ENCODE peak calls at places on chromosomes 5 and 9, in four cellular contexts. H is type B pancreatic cell, K is HFFc6, Z is NCI-H446 treated with DMSO at 0.1 percent for 48 hours. Q is an unnamed sample.
A peak's percentile ranks its signal among the peaks of the same experiment; 100 is the strongest.

GRCh38 chr9:137429974-137430722 is 7.0 kb downstream of the NOXA1 start:
- DNase-seq in K (no peak), H (no peak), Z (no peak), Q (peak; percentile 16)

GRCh38 chr9:71677209-71677608 is 91.1 kb downstream of the CEMIP2 start:
- DNase-seq in H (no peak), Z (no peak), K (no peak), Q (no peak)

GRCh38 chr9:134632329-134632728 is 9.3 kb upstream of the COL5A1 start:
- DNase-seq in K (no peak), H (peak; percentile 45), Z (no peak), Q (no peak)

GRCh38 chr5:7576023-7576715 is 180.2 kb downstream of the ADCY2 start:
- DNase-seq in H (no peak), K (no peak), Z (no peak), Q (no peak)

GRCh38 chr9:136342191-136343120 is 15.1 kb downstream of the GPSM1 start:
- DNase-seq in H (peak; percentile 91), K (no peak), Z (no peak), Q (peak; percentile 93)

GRCh38 chr9:113986931-113987330 is 91.2 kb downstream of the AMBP start:
- DNase-seq in Z (no peak), H (no peak), K (no peak), Q (no peak)

GRCh38 chr9:126293522-126293889 is 33.1 kb upstream of the MVB12B start:
- DNase-seq in H (no peak), K (no peak), Z (no peak), Q (no peak)

GRCh38 chr9:134922932-134923240 is 5.2 kb upstream of the FCN1 start:
- DNase-seq in Z (no peak), H (peak; percentile 39), K (no peak), Q (no peak)

GRCh38 chr5:125274938-125275759 is 528.7 kb upstream of the ZNF608 start:
- DNase-seq in K (no peak), H (no peak), Z (peak; percentile 50), Q (no peak)

GRCh38 chr9:31542384-31543055 is 841.9 kb upstream of the ACO1 start:
- DNase-seq in K (no peak), H (no peak), Z (peak; percentile 43), Q (no peak)

GRCh38 chr9:110659891-110660541 is 8.6 kb upstream of the MUSK start:
- DNase-seq in Z (no peak), H (no peak), K (peak; percentile 50), Q (no peak)

GRCh38 chr5:145176041-145176440 is 659.1 kb downstream of the PRELID2 start:
- DNase-seq in K (no peak), Z (no peak), H (no peak), Q (no peak)

GRCh38 chr9:22722492-22722891 is 275.9 kb downstream of the DMRTA1 start:
- DNase-seq in H (no peak), K (no peak), Z (no peak), Q (no peak)

GRCh38 chr5:137995747-137996123 is 37.1 kb downstream of the FAM13B start:
- DNase-seq in Z (no peak), H (no peak), K (no peak), Q (no peak)

GRCh38 chr5:68193481-68194036 is 22.0 kb upstream of the PIK3R1 start:
- DNase-seq in K (no peak), Z (no peak), H (no peak), Q (no peak)

GRCh38 chr9:108543251-108543768 is 312.5 kb downstream of the ACTL7B start:
- DNase-seq in H (no peak), Z (no peak), K (peak; percentile 37), Q (no peak)

GRCh38 chr5:147912015-147912414 is 5.7 kb upstream of the C5orf46 start:
- DNase-seq in H (no peak), Z (no peak), K (no peak), Q (no peak)

GRCh38 chr5:112333236-112333850 is 85.7 kb downstream of the EPB41L4A start:
- DNase-seq in K (no peak), Z (no peak), H (no peak), Q (no peak)

GRCh38 chr5:55042886-55043285 is 18.8 kb downstream of the GZMK start:
- DNase-seq in Z (no peak), H (no peak), K (no peak), Q (no peak)

GRCh38 chr5:946720-947625 is 54.3 kb downstream of the TRIP13 start:
- DNase-seq in H (no peak), Z (no peak), K (no peak), Q (no peak)

GRCh38 chr9:114046876-114047275 is 31.2 kb downstream of the AMBP start:
- DNase-seq in H (no peak), K (peak; percentile 6), Z (no peak), Q (no peak)

GRCh38 chr5:74372051-74372450 is 268.5 kb downstream of the ENC1 start:
- DNase-seq in H (no peak), K (no peak), Z (no peak), Q (no peak)

GRCh38 chr5:184461-184860 is 6.8 kb upstream of the LRRC14B start:
- DNase-seq in K (peak; percentile 22), H (no peak), Z (no peak), Q (no peak)

Q was measured in erythroblast.